ENCODE peak calls at places on chromosome 10, in four cellular contexts. One of them, this sample, is unnamed.

GRCh38 chr10:118838364-118838763 is 83.6 kb upstream of the CACUL1 start:
- DNase-seq in hepatocyte: no peak
- DNase-seq in tibial artery: no peak
- DNase-seq in stomach: no peak
- DNase-seq in this sample: no peak

GRCh38 chr10:10657139-10657760 is 360.4 kb upstream of the CELF2 start:
- DNase-seq in tibial artery: no peak
- DNase-seq in hepatocyte: no peak
- DNase-seq in stomach: no peak
- DNase-seq in this sample: no peak

GRCh38 chr10:101901340-101901739 is 57.7 kb upstream of the KCNIP2 start:
- DNase-seq in stomach: no peak
- DNase-seq in tibial artery: no peak
- DNase-seq in hepatocyte: no peak
- DNase-seq in this sample: no peak

GRCh38 chr10:112524637-112525036 is 77.6 kb downstream of the VTI1A start:
- DNase-seq in tibial artery: no peak
- DNase-seq in hepatocyte: no peak
- DNase-seq in stomach: no peak
- DNase-seq in this sample: no peak

GRCh38 chr10:110444009-110444347 is 53.7 kb upstream of the DUSP5 start:
- DNase-seq in hepatocyte: no peak
- DNase-seq in tibial artery: no peak
- DNase-seq in stomach: no peak
- DNase-seq in this sample: no peak

GRCh38 chr10:7525314-7526016 is 114.6 kb upstream of the SFMBT2 start:
- DNase-seq in stomach: peak; percentile 50
- DNase-seq in tibial artery: peak; percentile 58
- DNase-seq in hepatocyte: peak; percentile 88
- DNase-seq in this sample: no peak

GRCh38 chr10:35813219-35813618 is 171.1 kb upstream of the FZD8 start:
- DNase-seq in tibial artery: no peak
- DNase-seq in hepatocyte: no peak
- DNase-seq in stomach: no peak
- DNase-seq in this sample: no peak

GRCh38 chr10:14040787-14041631 is 289.7 kb downstream of the FRMD4A start:
- DNase-seq in hepatocyte: no peak
- DNase-seq in tibial artery: no peak
- DNase-seq in stomach: no peak
- DNase-seq in this sample: no peak

GRCh38 chr10:12588091-12588850 is 238.9 kb downstream of the CAMK1D start:
- DNase-seq in stomach: no peak
- DNase-seq in hepatocyte: no peak
- DNase-seq in tibial artery: no peak
- DNase-seq in this sample: no peak

GRCh38 chr10:11322698-11323097 is 288.8 kb downstream of the USP6NL start:
- DNase-seq in tibial artery: no peak
- DNase-seq in stomach: no peak
- DNase-seq in hepatocyte: no peak
- DNase-seq in this sample: no peak

GRCh38 chr10:89552213-89552612 is 16.8 kb upstream of the SLC16A12 start:
- DNase-seq in stomach: no peak
- DNase-seq in tibial artery: no peak
- DNase-seq in hepatocyte: no peak
- DNase-seq in this sample: no peak

GRCh38 chr10:74792726-74793125 is 33.7 kb upstream of the KAT6B start:
- DNase-seq in tibial artery: no peak
- DNase-seq in stomach: no peak
- DNase-seq in hepatocyte: no peak
- DNase-seq in this sample: no peak

GRCh38 chr10:46075869-46076268 is 29.8 kb upstream of the MSMB start:
- DNase-seq in tibial artery: no peak
- DNase-seq in stomach: no peak
- DNase-seq in hepatocyte: no peak
- DNase-seq in this sample: no peak

GRCh38 chr10:90138844-90139243 is 437.5 kb downstream of the KIF20B start:
- DNase-seq in hepatocyte: peak; percentile 14
- DNase-seq in tibial artery: no peak
- DNase-seq in stomach: no peak
- DNase-seq in this sample: no peak

GRCh38 chr10:11255796-11256444 is 238.2 kb downstream of the CELF2 start:
- DNase-seq in tibial artery: no peak
- DNase-seq in hepatocyte: no peak
- DNase-seq in stomach: no peak
- DNase-seq in this sample: no peak

GRCh38 chr10:124565565-124566221 is 104.1 kb downstream of the LHPP start:
- DNase-seq in tibial artery: no peak
- DNase-seq in stomach: peak; percentile 81
- DNase-seq in hepatocyte: no peak
- DNase-seq in this sample: no peak

GRCh38 chr10:114970515-114970914 is 32.5 kb downstream of the TRUB1 start:
- DNase-seq in tibial artery: no peak
- DNase-seq in hepatocyte: no peak
- DNase-seq in stomach: no peak
- DNase-seq in this sample: no peak

GRCh38 chr10:108601856-108602255 is 1321.5 kb downstream of the XPNPEP1 start:
- DNase-seq in hepatocyte: no peak
- DNase-seq in tibial artery: no peak
- DNase-seq in stomach: no peak
- DNase-seq in this sample: no peak

GRCh38 chr10:1048732-1049424 is at the start of gene IDI1:
- DNase-seq in stomach: peak; percentile 98
- DNase-seq in hepatocyte: peak; percentile 99
- DNase-seq in tibial artery: peak; percentile 97
- DNase-seq in this sample: peak; percentile 90

GRCh38 chr10:76091821-76092394 is 660.5 kb downstream of the LRMDA start:
- DNase-seq in hepatocyte: peak; percentile 40
- DNase-seq in tibial artery: no peak
- DNase-seq in stomach: no peak
- DNase-seq in this sample: no peak

GRCh38 chr10:86968271-86968993 is at the start of gene ADIRF:
- DNase-seq in tibial artery: peak; percentile 82
- DNase-seq in hepatocyte: peak; percentile 8
- DNase-seq in stomach: peak; percentile 67
- DNase-seq in this sample: no peak

GRCh38 chr10:91206837-91207474 is 13.5 kb upstream of the PCGF5 start:
- DNase-seq in hepatocyte: no peak
- DNase-seq in tibial artery: no peak
- DNase-seq in stomach: no peak
- DNase-seq in this sample: no peak

GRCh38 chr10:71266918-71267442 is 52.1 kb upstream of the SLC29A3 start:
- DNase-seq in stomach: no peak
- DNase-seq in tibial artery: no peak
- DNase-seq in hepatocyte: no peak
- DNase-seq in this sample: no peak

GRCh38 chr10:71265201-71265575 is 52.8 kb downstream of the UNC5B start:
- DNase-seq in hepatocyte: no peak
- DNase-seq in tibial artery: no peak
- DNase-seq in stomach: no peak
- DNase-seq in this sample: no peak

GRCh38 chr10:71265618-71266146 is 53.3 kb downstream of the UNC5B start:
- DNase-seq in stomach: no peak
- DNase-seq in hepatocyte: no peak
- DNase-seq in tibial artery: no peak
- DNase-seq in this sample: no peak

GRCh38 chr10:71267508-71268240 is 51.4 kb upstream of the SLC29A3 start:
- DNase-seq in tibial artery: no peak
- DNase-seq in hepatocyte: no peak
- DNase-seq in stomach: no peak
- DNase-seq in this sample: no peak

GRCh38 chr10:71266147-71266917 is 52.7 kb upstream of the SLC29A3 start:
- DNase-seq in hepatocyte: peak; percentile 72
- DNase-seq in tibial artery: no peak
- DNase-seq in stomach: peak; percentile 81
- DNase-seq in this sample: no peak
- H3K4me1 ChIP-seq in hepatocyte: peaks cover 45% of the 10 kb centered on the region
- H3K4me1 ChIP-seq in tibial artery: peaks cover 3% of the 10 kb centered on the region
- H3K4me1 ChIP-seq in stomach: peaks cover 70% of the 10 kb centered on the region
- H3K4me1 ChIP-seq in this sample: no peaks in the 10 kb centered on the region

GRCh38 chr10:61608255-61609040 is 54.3 kb upstream of the CABCOCO1 start:
- DNase-seq in stomach: no peak
- DNase-seq in tibial artery: no peak
- DNase-seq in hepatocyte: no peak
- DNase-seq in this sample: no peak
- H3K4me1 ChIP-seq in stomach: peaks cover 11% of the 10 kb centered on the region
- H3K4me1 ChIP-seq in tibial artery: peaks cover 3% of the 10 kb centered on the region
- H3K4me1 ChIP-seq in hepatocyte: peaks cover 13% of the 10 kb centered on the region
- H3K4me1 ChIP-seq in this sample: peaks cover 12% of the 10 kb centered on the region

GRCh38 chr10:6064119-6064518 is 2.0 kb upstream of the IL2RA start:
- DNase-seq in hepatocyte: no peak
- DNase-seq in stomach: peak; percentile 8
- DNase-seq in tibial artery: no peak
- DNase-seq in this sample: no peak
- H3K4me1 ChIP-seq in hepatocyte: no peaks in the 10 kb centered on the region
- H3K4me1 ChIP-seq in stomach: no peaks in the 10 kb centered on the region
- H3K4me1 ChIP-seq in tibial artery: no peaks in the 10 kb centered on the region
- H3K4me1 ChIP-seq in this sample: no peaks in the 10 kb centered on the region

GRCh38 chr10:132606031-132606491 is 68.5 kb downstream of the INPP5A start:
- DNase-seq in tibial artery: no peak
- DNase-seq in stomach: no peak
- DNase-seq in hepatocyte: no peak
- DNase-seq in this sample: no peak

GRCh38 chr10:132606536-132607316 is 69.1 kb downstream of the INPP5A start:
- DNase-seq in hepatocyte: no peak
- DNase-seq in stomach: peak; percentile 73
- DNase-seq in tibial artery: no peak
- DNase-seq in this sample: no peak

GRCh38 chr10:132603851-132604533 is 66.4 kb downstream of the INPP5A start:
- DNase-seq in tibial artery: no peak
- DNase-seq in stomach: no peak
- DNase-seq in hepatocyte: no peak
- DNase-seq in this sample: no peak

GRCh38 chr10:132604686-132605085 is 67.1 kb downstream of the INPP5A start:
- DNase-seq in hepatocyte: no peak
- DNase-seq in stomach: no peak
- DNase-seq in tibial artery: no peak
- DNase-seq in this sample: no peak

DNA sequence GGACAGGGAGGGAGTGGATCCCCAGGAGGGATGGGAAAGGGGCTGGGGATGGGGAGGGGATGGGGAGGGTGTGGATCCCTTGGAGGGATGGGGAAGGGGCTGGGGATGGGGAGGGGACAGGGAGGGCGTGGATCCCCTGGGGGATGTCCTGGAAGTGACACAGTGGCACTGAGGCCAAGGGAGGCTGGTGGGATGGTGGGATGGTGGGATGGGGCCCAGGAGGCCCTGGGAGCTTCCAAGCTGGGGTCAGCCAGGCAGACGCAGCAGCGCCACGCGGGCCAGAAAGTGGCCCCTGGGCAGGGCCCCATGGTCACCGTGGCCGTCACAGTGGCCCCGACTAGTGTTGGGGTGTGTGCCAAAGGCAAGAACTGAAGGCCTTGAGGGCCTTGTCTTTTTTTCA is 67.8 kb downstream of the INPP5A start:
- DNase-seq in tibial artery: no peak
- DNase-seq in hepatocyte: no peak
- DNase-seq in stomach: no peak
- DNase-seq in this sample: no peak
- H3K4me1 ChIP-seq in tibial artery: peaks cover 30% of the 10 kb centered on the region
- H3K4me1 ChIP-seq in hepatocyte: peaks cover 8% of the 10 kb centered on the region
- H3K4me1 ChIP-seq in stomach: peaks cover 63% of the 10 kb centered on the region
- H3K4me1 ChIP-seq in this sample: peaks cover 8% of the 10 kb centered on the region